ENCODE peak calls at places on chromosomes 5 and 9, in nine cellular contexts. G, R, U, V, L, N, P, I and O are unnamed samples.

GRCh38 chr9:134678671-134679443 is 37.3 kb downstream of the COL5A1 start:
- DNase-seq in N (no peak), V (peak; percentile 60), I (no peak), L (no peak), U (no peak), G (no peak), R (no peak), P (no peak), O (no peak)

GRCh38 chr9:129170229-129170628 is 7.8 kb downstream of the IER5L start:
- DNase-seq in V (no peak), I (no peak), R (no peak), P (no peak), U (no peak), N (no peak), L (no peak), G (no peak), O (no peak)

GRCh38 chr5:143921525-143922311 is 109.8 kb downstream of the HMHB1 start:
- DNase-seq in L (no peak), I (no peak), G (no peak), N (no peak), V (no peak), R (no peak), P (no peak), U (no peak), O (no peak)

GRCh38 chr5:150272531-150272930 is 17.0 kb downstream of the CAMK2A start:
- DNase-seq in L (peak; percentile 33), G (no peak), R (no peak), I (no peak), U (peak; percentile 35), P (peak; percentile 55), N (peak; percentile 67), V (no peak), O (no peak)

GRCh38 chr5:149820536-149821503 is 90.7 kb downstream of the PPARGC1B start:
- DNase-seq in V (no peak), P (no peak), N (no peak), G (no peak), U (no peak), R (no peak), L (no peak), I (no peak), O (no peak)

GRCh38 chr9:37745970-37746369 is 7.6 kb upstream of the TRMT10B start:
- DNase-seq in V (no peak), P (no peak), N (no peak), I (no peak), L (no peak), G (no peak), R (no peak), U (no peak), O (no peak)

GRCh38 chr9:107422189-107422802 is 67.3 kb downstream of the KLF4 start:
- DNase-seq in P (peak; percentile 73), U (peak; percentile 56), R (peak; percentile 79), L (peak; percentile 73), I (no peak), V (peak; percentile 75), G (peak; percentile 80), N (peak; percentile 60), O (peak; percentile 86)

GRCh38 chr5:103094737-103095136 is 25.2 kb downstream of the GIN1 start:
- DNase-seq in L (no peak), V (no peak), N (no peak), P (peak; percentile 2), U (peak; percentile 14), R (no peak), G (no peak), I (no peak), O (no peak)

GRCh38 chr9:86405926-86406325 is 51.7 kb upstream of the TUT7 start:
- DNase-seq in I (peak; percentile 90), V (no peak), G (no peak), U (no peak), N (no peak), P (peak; percentile 53), R (no peak), L (no peak), O (no peak)

GRCh38 chr5:72178910-72179815 is 71.9 kb downstream of the MAP1B start:
- DNase-seq in U (no peak), P (no peak), L (no peak), N (peak; percentile 30), G (peak; percentile 26), V (peak; percentile 86), I (no peak), R (no peak), O (peak; percentile 83)

GRCh38 chr9:16090907-16091629 is 538.2 kb downstream of the CCDC171 start:
- DNase-seq in P (no peak), R (no peak), V (no peak), G (no peak), U (no peak), L (no peak), N (no peak), I (peak; percentile 84), O (no peak)

GRCh38 chr9:95840096-95840495 is 35.4 kb upstream of the ERCC6L2 start:
- DNase-seq in L (no peak), R (no peak), G (no peak), P (no peak), I (no peak), V (no peak), N (no peak), U (no peak), O (no peak)
- TF ChIP-seq POLR2AphosphoS5 in L (no peak), R (no peak), G (no peak), P (no peak), I (no peak), V (no peak), N (no peak), U (no peak), O (no peak)

GRCh38 chr9:71816782-71817549 is 48.7 kb upstream of the CEMIP2 start:
- DNase-seq in R (no peak), G (no peak), P (no peak), I (no peak), N (no peak), U (no peak), V (no peak), L (no peak), O (no peak)
- TF ChIP-seq EP300 in R (no peak), G (no peak), P (no peak), I (no peak), N (no peak), U (no peak), V (no peak), L (no peak), O (no peak)

GRCh38 chr5:68446487-68446894 is 230.9 kb downstream of the PIK3R1 start:
- DNase-seq in P (no peak), G (no peak), L (no peak), U (no peak), V (no peak), N (no peak), R (no peak), I (no peak), O (no peak)

GRCh38 chr5:68447530-68447929 is 232.0 kb downstream of the PIK3R1 start:
- DNase-seq in G (no peak), V (no peak), R (no peak), I (no peak), N (no peak), U (no peak), P (no peak), L (no peak), O (no peak)

GRCh38 chr5:68450245-68450852 is 234.8 kb downstream of the PIK3R1 start:
- DNase-seq in I (no peak), N (no peak), R (no peak), P (no peak), G (no peak), V (no peak), L (no peak), U (no peak), O (no peak)

GRCh38 chr5:68447121-68447520 is 231.6 kb downstream of the PIK3R1 start:
- DNase-seq in P (no peak), R (no peak), U (no peak), N (no peak), G (no peak), I (no peak), V (no peak), L (no peak), O (no peak)

GRCh38 chr5:68449380-68449779 is 233.8 kb downstream of the PIK3R1 start:
- DNase-seq in U (no peak), V (no peak), N (no peak), P (no peak), R (no peak), G (no peak), I (no peak), L (no peak), O (no peak)
- TF ChIP-seq CTCF in U (no peak), V (no peak), N (no peak), P (no peak), R (no peak), G (no peak), I (no peak), L (no peak), O (no peak)

GRCh38 chr5:172637122-172637580 is 3.9 kb upstream of the NEURL1B start:
- DNase-seq in N (no peak), G (peak; percentile 92), I (no peak), L (no peak), U (no peak), R (no peak), P (no peak), V (peak; percentile 84), O (peak; percentile 77)
- TF ChIP-seq POLR2AphosphoS5 in N (no peak), G (peak; percentile 68), I (peak; percentile 4), L (no peak), U (no peak), R (no peak), P (no peak), V (peak; percentile 45), O (peak; percentile 54)

DNA sequence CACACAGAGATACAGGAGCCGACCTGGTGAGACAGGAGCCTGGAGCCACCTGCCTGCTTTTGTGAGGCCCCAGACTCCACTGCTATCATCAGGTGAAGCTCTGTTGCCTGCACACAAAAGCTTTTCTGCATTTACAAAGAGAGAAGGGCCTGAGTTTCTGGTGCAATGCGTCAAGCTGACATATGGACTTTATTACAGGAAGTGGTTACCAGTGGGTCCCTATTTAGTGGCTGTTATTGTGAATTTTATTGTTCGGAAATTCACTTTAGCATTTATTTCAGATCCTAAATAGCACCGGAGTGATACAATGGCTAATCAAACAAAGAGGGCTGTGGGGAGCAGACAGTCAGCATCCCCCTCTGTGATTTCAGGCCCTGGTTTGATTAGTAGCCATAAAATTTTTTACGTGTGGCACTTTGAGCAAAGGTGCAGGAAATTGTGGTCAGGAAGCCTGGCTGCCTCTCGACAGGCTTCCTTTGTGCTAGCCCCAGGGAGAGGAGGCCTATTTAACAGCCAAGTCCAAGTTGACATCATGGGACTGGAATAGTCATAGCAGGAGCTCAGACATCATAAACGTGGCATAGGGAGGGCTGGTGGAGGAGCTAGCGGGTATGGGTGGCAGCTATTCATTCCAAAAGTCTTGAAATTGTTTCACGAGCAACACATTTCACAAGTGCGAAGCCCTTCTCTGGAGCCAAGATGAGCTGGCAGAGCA is 8.4 kb downstream of the TGFBI start:
- DNase-seq in L (no peak), G (peak; percentile 48), R (no peak), U (no peak), I (no peak), P (no peak), N (no peak), V (peak; percentile 85), O (peak; percentile 58)
- TF ChIP-seq EP300 in L (no peak), G (no peak), R (no peak), U (no peak), I (no peak), P (no peak), N (peak; percentile 15), V (peak; percentile 44), O (no peak)